ENCODE peak calls at places on chromosome X, in eight cellular contexts. One of them, this sample, is unnamed.

GRCh38 chrX:78555401-78555980 is 103.6 kb downstream of the RTL3 start:
- DNase-seq in upper lobe of right lung: no peak
- DNase-seq in brain microvascular endothelial cell: no peak
- DNase-seq in WERI-Rb-1: no peak
- DNase-seq in AG04450: no peak
- DNase-seq in gastrocnemius medialis: no peak
- DNase-seq in HFF-Myc: no peak
- DNase-seq in GM12865: peak
- DNase-seq in this sample: no peak

GRCh38 chrX:108216405-108216804 is 124.8 kb downstream of the ATG4A start:
- DNase-seq in upper lobe of right lung: no peak
- DNase-seq in brain microvascular endothelial cell: no peak
- DNase-seq in WERI-Rb-1: no peak
- DNase-seq in AG04450: no peak
- DNase-seq in gastrocnemius medialis: no peak
- DNase-seq in HFF-Myc: no peak
- DNase-seq in GM12865: no peak
- DNase-seq in this sample: no peak

GRCh38 chrX:97841544-97842179 is 958.0 kb downstream of the RPA4 start:
- DNase-seq in upper lobe of right lung: no peak
- DNase-seq in brain microvascular endothelial cell: no peak
- DNase-seq in WERI-Rb-1: no peak
- DNase-seq in AG04450: no peak
- DNase-seq in gastrocnemius medialis: no peak
- DNase-seq in HFF-Myc: no peak
- DNase-seq in GM12865: no peak
- DNase-seq in this sample: no peak

GRCh38 chrX:154805696-154806091 is 409 bp upstream of the MPP1 start:
- DNase-seq in upper lobe of right lung: no peak
- DNase-seq in brain microvascular endothelial cell: no peak
- DNase-seq in WERI-Rb-1: no peak
- DNase-seq in AG04450: no peak
- DNase-seq in gastrocnemius medialis: no peak
- DNase-seq in HFF-Myc: no peak
- DNase-seq in GM12865: no peak
- DNase-seq in this sample: peak

GRCh38 chrX:45758319-45758718 is 557.6 kb upstream of the DIPK2B start:
- DNase-seq in upper lobe of right lung: no peak
- DNase-seq in brain microvascular endothelial cell: peak
- DNase-seq in WERI-Rb-1: no peak
- DNase-seq in AG04450: peak
- DNase-seq in gastrocnemius medialis: no peak
- DNase-seq in HFF-Myc: no peak
- DNase-seq in GM12865: peak
- DNase-seq in this sample: peak

GRCh38 chrX:644304-645023 is 13.9 kb downstream of the SHOX start:
- DNase-seq in upper lobe of right lung: no peak
- DNase-seq in brain microvascular endothelial cell: no peak
- DNase-seq in WERI-Rb-1: no peak
- DNase-seq in AG04450: no peak
- DNase-seq in gastrocnemius medialis: no peak
- DNase-seq in HFF-Myc: no peak
- DNase-seq in GM12865: no peak
- DNase-seq in this sample: peak

GRCh38 chrX:48520455-48520854 is 1.2 kb upstream of the EBP start:
- DNase-seq in upper lobe of right lung: no peak
- DNase-seq in brain microvascular endothelial cell: no peak
- DNase-seq in WERI-Rb-1: no peak
- DNase-seq in AG04450: no peak
- DNase-seq in gastrocnemius medialis: no peak
- DNase-seq in HFF-Myc: no peak
- DNase-seq in GM12865: no peak
- DNase-seq in this sample: no peak

GRCh38 chrX:30889147-30890125 is at the start of gene TAB3:
- DNase-seq in upper lobe of right lung: peak
- DNase-seq in brain microvascular endothelial cell: peak
- DNase-seq in WERI-Rb-1: peak
- DNase-seq in AG04450: peak
- DNase-seq in gastrocnemius medialis: peak
- DNase-seq in HFF-Myc: peak
- DNase-seq in GM12865: peak
- DNase-seq in this sample: peak

GRCh38 chrX:42755820-42756219 is 22.1 kb downstream of the PPP1R2C start:
- DNase-seq in upper lobe of right lung: no peak
- DNase-seq in brain microvascular endothelial cell: peak
- DNase-seq in WERI-Rb-1: no peak
- DNase-seq in AG04450: no peak
- DNase-seq in gastrocnemius medialis: no peak
- DNase-seq in HFF-Myc: no peak
- DNase-seq in GM12865: no peak
- DNase-seq in this sample: peak

GRCh38 chrX:154016366-154017076 is 3.2 kb downstream of the IRAK1 start:
- DNase-seq in upper lobe of right lung: no peak
- DNase-seq in brain microvascular endothelial cell: no peak
- DNase-seq in WERI-Rb-1: no peak
- DNase-seq in AG04450: no peak
- DNase-seq in gastrocnemius medialis: no peak
- DNase-seq in HFF-Myc: no peak
- DNase-seq in GM12865: no peak
- DNase-seq in this sample: no peak

GRCh38 chrX:19883878-19884277 is 3.5 kb downstream of the SH3KBP1 start:
- DNase-seq in upper lobe of right lung: no peak
- DNase-seq in brain microvascular endothelial cell: no peak
- DNase-seq in WERI-Rb-1: no peak
- DNase-seq in AG04450: no peak
- DNase-seq in gastrocnemius medialis: no peak
- DNase-seq in HFF-Myc: no peak
- DNase-seq in GM12865: peak
- DNase-seq in this sample: no peak

GRCh38 chrX:86102341-86102740 is 45.9 kb upstream of the DACH2 start:
- DNase-seq in upper lobe of right lung: no peak
- DNase-seq in brain microvascular endothelial cell: no peak
- DNase-seq in WERI-Rb-1: no peak
- DNase-seq in AG04450: no peak
- DNase-seq in gastrocnemius medialis: no peak
- DNase-seq in HFF-Myc: no peak
- DNase-seq in GM12865: no peak
- DNase-seq in this sample: no peak

GRCh38 chrX:110395877-110396276 is 37.2 kb downstream of the RTL9 start:
- DNase-seq in upper lobe of right lung: no peak
- DNase-seq in brain microvascular endothelial cell: no peak
- DNase-seq in WERI-Rb-1: no peak
- DNase-seq in AG04450: no peak
- DNase-seq in gastrocnemius medialis: no peak
- DNase-seq in HFF-Myc: no peak
- DNase-seq in GM12865: no peak
- DNase-seq in this sample: peak

GRCh38 chrX:150363561-150364346 is 637 bp downstream of the MAMLD1 start:
- DNase-seq in upper lobe of right lung: peak
- DNase-seq in brain microvascular endothelial cell: no peak
- DNase-seq in WERI-Rb-1: no peak
- DNase-seq in AG04450: no peak
- DNase-seq in gastrocnemius medialis: no peak
- DNase-seq in HFF-Myc: no peak
- DNase-seq in GM12865: no peak
- DNase-seq in this sample: peak

GRCh38 chrX:115625577-115626301 is 64.8 kb downstream of the PLS3 start:
- DNase-seq in upper lobe of right lung: no peak
- DNase-seq in brain microvascular endothelial cell: no peak
- DNase-seq in WERI-Rb-1: no peak
- DNase-seq in AG04450: no peak
- DNase-seq in gastrocnemius medialis: no peak
- DNase-seq in HFF-Myc: no peak
- DNase-seq in GM12865: no peak
- DNase-seq in this sample: no peak

GRCh38 chrX:12700745-12701144 is 90.5 kb upstream of the PRPS2 start:
- DNase-seq in upper lobe of right lung: no peak
- DNase-seq in brain microvascular endothelial cell: no peak
- DNase-seq in WERI-Rb-1: no peak
- DNase-seq in AG04450: no peak
- DNase-seq in gastrocnemius medialis: no peak
- DNase-seq in HFF-Myc: no peak
- DNase-seq in GM12865: no peak
- DNase-seq in this sample: no peak

GRCh38 chrX:21056636-21057035 is 317.6 kb upstream of the CNKSR2 start:
- DNase-seq in upper lobe of right lung: no peak
- DNase-seq in brain microvascular endothelial cell: no peak
- DNase-seq in WERI-Rb-1: no peak
- DNase-seq in AG04450: no peak
- DNase-seq in gastrocnemius medialis: no peak
- DNase-seq in HFF-Myc: no peak
- DNase-seq in GM12865: no peak
- DNase-seq in this sample: peak

GRCh38 chrX:39816871-39817731 is 280.7 kb downstream of the BCOR start:
- DNase-seq in upper lobe of right lung: no peak
- DNase-seq in brain microvascular endothelial cell: peak
- DNase-seq in WERI-Rb-1: no peak
- DNase-seq in AG04450: no peak
- DNase-seq in gastrocnemius medialis: no peak
- DNase-seq in HFF-Myc: no peak
- DNase-seq in GM12865: no peak
- DNase-seq in this sample: peak

GRCh38 chrX:39815621-39816020 is 282.1 kb downstream of the BCOR start:
- DNase-seq in upper lobe of right lung: no peak
- DNase-seq in brain microvascular endothelial cell: no peak
- DNase-seq in WERI-Rb-1: no peak
- DNase-seq in AG04450: no peak
- DNase-seq in gastrocnemius medialis: no peak
- DNase-seq in HFF-Myc: no peak
- DNase-seq in GM12865: peak
- DNase-seq in this sample: no peak

GRCh38 chrX:39813631-39814246 is 284.0 kb downstream of the BCOR start:
- DNase-seq in upper lobe of right lung: no peak
- DNase-seq in brain microvascular endothelial cell: peak
- DNase-seq in WERI-Rb-1: peak
- DNase-seq in AG04450: no peak
- DNase-seq in gastrocnemius medialis: peak
- DNase-seq in HFF-Myc: no peak
- DNase-seq in GM12865: no peak
- DNase-seq in this sample: peak

GRCh38 chrX:39811391-39811790 is 286.4 kb downstream of the BCOR start:
- DNase-seq in upper lobe of right lung: no peak
- DNase-seq in brain microvascular endothelial cell: no peak
- DNase-seq in WERI-Rb-1: peak
- DNase-seq in AG04450: no peak
- DNase-seq in gastrocnemius medialis: no peak
- DNase-seq in HFF-Myc: no peak
- DNase-seq in GM12865: no peak
- DNase-seq in this sample: no peak

DNA sequence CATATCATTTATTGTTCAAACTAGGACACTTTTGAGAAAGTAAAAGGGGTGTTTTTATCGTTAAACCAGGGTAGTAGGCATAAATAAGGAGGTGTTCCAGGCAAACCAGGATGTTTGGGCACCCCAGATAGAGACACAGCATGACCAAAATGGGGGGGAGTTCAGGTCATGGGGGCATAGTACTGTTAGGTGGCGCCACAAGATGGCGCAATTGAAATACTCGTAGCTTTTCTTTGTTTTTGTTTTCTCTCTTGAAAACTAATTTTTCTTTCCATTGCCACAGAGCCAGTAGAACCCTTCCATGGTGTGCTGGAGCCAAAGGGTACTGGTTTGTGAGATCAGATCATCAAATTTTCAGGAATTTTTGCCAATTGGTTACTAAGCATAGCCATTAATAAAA is 283.4 kb downstream of the BCOR start:
- DNase-seq in upper lobe of right lung: no peak
- DNase-seq in brain microvascular endothelial cell: no peak
- DNase-seq in WERI-Rb-1: peak
- DNase-seq in AG04450: no peak
- DNase-seq in gastrocnemius medialis: no peak
- DNase-seq in HFF-Myc: no peak
- DNase-seq in GM12865: peak
- DNase-seq in this sample: peak
- TF ChIP-seq CTCF in upper lobe of right lung: peak
- TF ChIP-seq CTCF in brain microvascular endothelial cell: peak
- TF ChIP-seq CTCF in WERI-Rb-1: peak
- TF ChIP-seq CTCF in AG04450: peak
- TF ChIP-seq CTCF in gastrocnemius medialis: peak
- TF ChIP-seq CTCF in HFF-Myc: peak
- TF ChIP-seq CTCF in GM12865: peak
- TF ChIP-seq CTCF in this sample: peak

GRCh38 chrX:105822138-105823091 is at the start of gene NRK:
- DNase-seq in upper lobe of right lung: peak
- DNase-seq in brain microvascular endothelial cell: peak
- DNase-seq in WERI-Rb-1: no peak
- DNase-seq in AG04450: no peak
- DNase-seq in gastrocnemius medialis: no peak
- DNase-seq in HFF-Myc: no peak
- DNase-seq in GM12865: no peak
- DNase-seq in this sample: peak
- H3K4me3 ChIP-seq in upper lobe of right lung: peak
- H3K4me3 ChIP-seq in brain microvascular endothelial cell: peak
- H3K4me3 ChIP-seq in WERI-Rb-1: no peak
- H3K4me3 ChIP-seq in AG04450: peak
- H3K4me3 ChIP-seq in gastrocnemius medialis: peak
- H3K4me3 ChIP-seq in HFF-Myc: no peak
- H3K4me3 ChIP-seq in GM12865: no peak
- H3K4me3 ChIP-seq in this sample: no peak

GRCh38 chrX:53249387-53250042 is 24.5 kb upstream of the KDM5C start:
- DNase-seq in upper lobe of right lung: no peak
- DNase-seq in brain microvascular endothelial cell: no peak
- DNase-seq in WERI-Rb-1: no peak
- DNase-seq in AG04450: no peak
- DNase-seq in gastrocnemius medialis: no peak
- DNase-seq in HFF-Myc: no peak
- DNase-seq in GM12865: no peak
- DNase-seq in this sample: no peak
- TF ChIP-seq CTCF in upper lobe of right lung: no peak
- TF ChIP-seq CTCF in brain microvascular endothelial cell: no peak
- TF ChIP-seq CTCF in WERI-Rb-1: no peak
- TF ChIP-seq CTCF in AG04450: no peak
- TF ChIP-seq CTCF in gastrocnemius medialis: no peak
- TF ChIP-seq CTCF in HFF-Myc: no peak
- TF ChIP-seq CTCF in GM12865: no peak
- TF ChIP-seq CTCF in this sample: no peak

GRCh38 chrX:131791608-131792355 is 231.3 kb upstream of the STK26 start:
- DNase-seq in upper lobe of right lung: no peak
- DNase-seq in brain microvascular endothelial cell: no peak
- DNase-seq in WERI-Rb-1: no peak
- DNase-seq in AG04450: no peak
- DNase-seq in gastrocnemius medialis: no peak
- DNase-seq in HFF-Myc: no peak
- DNase-seq in GM12865: no peak
- DNase-seq in this sample: no peak

GRCh38 chrX:131792789-131793462 is 230.2 kb upstream of the STK26 start:
- DNase-seq in upper lobe of right lung: no peak
- DNase-seq in brain microvascular endothelial cell: peak
- DNase-seq in WERI-Rb-1: peak
- DNase-seq in AG04450: no peak
- DNase-seq in gastrocnemius medialis: no peak
- DNase-seq in HFF-Myc: no peak
- DNase-seq in GM12865: peak
- DNase-seq in this sample: peak

GRCh38 chrX:131795442-131796229 is 227.5 kb upstream of the STK26 start:
- DNase-seq in upper lobe of right lung: no peak
- DNase-seq in brain microvascular endothelial cell: no peak
- DNase-seq in WERI-Rb-1: no peak
- DNase-seq in AG04450: no peak
- DNase-seq in gastrocnemius medialis: no peak
- DNase-seq in HFF-Myc: no peak
- DNase-seq in GM12865: no peak
- DNase-seq in this sample: no peak

GRCh38 chrX:131789664-131790063 is 233.4 kb upstream of the STK26 start:
- DNase-seq in upper lobe of right lung: no peak
- DNase-seq in brain microvascular endothelial cell: no peak
- DNase-seq in WERI-Rb-1: no peak
- DNase-seq in AG04450: no peak
- DNase-seq in gastrocnemius medialis: no peak
- DNase-seq in HFF-Myc: no peak
- DNase-seq in GM12865: peak
- DNase-seq in this sample: no peak

GRCh38 chrX:131792356-131792749 is 230.7 kb upstream of the STK26 start:
- DNase-seq in upper lobe of right lung: no peak
- DNase-seq in brain microvascular endothelial cell: peak
- DNase-seq in WERI-Rb-1: peak
- DNase-seq in AG04450: no peak
- DNase-seq in gastrocnemius medialis: no peak
- DNase-seq in HFF-Myc: no peak
- DNase-seq in GM12865: peak
- DNase-seq in this sample: peak
- H3K4me3 ChIP-seq in upper lobe of right lung: no peak
- H3K4me3 ChIP-seq in brain microvascular endothelial cell: peak
- H3K4me3 ChIP-seq in WERI-Rb-1: peak
- H3K4me3 ChIP-seq in AG04450: no peak
- H3K4me3 ChIP-seq in gastrocnemius medialis: no peak
- H3K4me3 ChIP-seq in HFF-Myc: no peak
- H3K4me3 ChIP-seq in GM12865: no peak
- H3K4me3 ChIP-seq in this sample: peak